ENCODE peak calls at places on chromosomes 7 and 10, in six cellular contexts. I, T, L, A, V and C are unnamed samples.

GRCh38 chr7:123811056-123811455 is 33.9 kb upstream of the HYAL4 start:
- DNase-seq in I (no peak), T (no peak), L (no peak), A (no peak), V (no peak), C (no peak)

GRCh38 chr10:5776881-5777197 is 36.4 kb downstream of the GDI2 start:
- DNase-seq in I (no peak), T (no peak), L (no peak), A (no peak), V (no peak), C (no peak)

GRCh38 chr7:117169907-117170306 is 153.0 kb downstream of the WNT2 start:
- DNase-seq in I (no peak), T (no peak), L (no peak), A (peak; percentile 34), V (no peak), C (no peak)

GRCh38 chr10:46226232-46226631 is 60.6 kb upstream of the ANTXRL start:
- DNase-seq in I (no peak), T (peak; percentile 8), L (no peak), A (peak; percentile 15), V (no peak), C (no peak)

GRCh38 chr10:92239600-92240288 is 51.1 kb downstream of the CPEB3 start:
- DNase-seq in I (peak; percentile 46), T (peak; percentile 78), L (peak; percentile 92), A (peak; percentile 47), V (no peak), C (peak; percentile 20)

GRCh38 chr7:137073571-137074325 is 205.3 kb downstream of the CHRM2 start:
- DNase-seq in I (no peak), T (no peak), L (no peak), A (no peak), V (no peak), C (no peak)

GRCh38 chr7:114930829-114931655 is 9.1 kb downstream of the MDFIC start:
- DNase-seq in I (no peak), T (no peak), L (no peak), A (no peak), V (no peak), C (no peak)

GRCh38 chr7:116631676-116632075 is 40.3 kb upstream of the MET start:
- DNase-seq in I (no peak), T (no peak), L (no peak), A (no peak), V (no peak), C (no peak)

GRCh38 chr10:50648935-50649227 is 25.1 kb upstream of the SGMS1 start:
- DNase-seq in I (no peak), T (no peak), L (no peak), A (no peak), V (no peak), C (no peak)

GRCh38 chr10:48838830-48839229 is 100.8 kb downstream of the LRRC18 start:
- DNase-seq in I (no peak), T (no peak), L (no peak), A (no peak), V (no peak), C (no peak)

DNA sequence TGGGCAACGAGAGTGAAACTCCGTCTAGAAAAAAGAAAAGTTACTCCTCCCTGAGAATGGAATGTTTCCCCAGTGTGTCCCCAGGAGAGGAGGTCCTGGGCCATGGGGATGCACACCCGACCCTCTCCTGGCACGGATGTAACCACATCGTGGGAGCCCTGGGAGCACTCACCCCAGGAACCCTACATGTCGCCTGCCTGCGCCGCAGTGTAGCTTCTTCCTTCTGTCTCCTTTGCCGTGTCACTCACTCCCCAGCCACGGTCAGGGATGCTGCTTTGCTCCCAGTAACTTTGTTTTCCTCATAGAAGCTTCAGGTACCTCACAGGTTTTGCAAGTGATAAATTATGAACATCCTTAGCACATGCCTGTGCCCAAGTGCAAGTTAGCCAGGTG is 82.0 kb downstream of the EZH2 start:
- DNase-seq in I (no peak), T (no peak), L (no peak), A (no peak), V (no peak), C (no peak)
- H3K36me3 ChIP-seq in I (no peaks in the 10 kb centered on the region), T (no peaks in the 10 kb centered on the region), L (peaks cover 61% of the 10 kb centered on the region), A (peaks cover 72% of the 10 kb centered on the region), V (peaks cover 15% of the 10 kb centered on the region), C (peaks cover 6% of the 10 kb centered on the region)

GRCh38 chr10:67861750-67862460 is 22.6 kb upstream of the SIRT1 start:
- DNase-seq in I (no peak), T (no peak), L (no peak), A (no peak), V (no peak), C (no peak)
- TF ChIP-seq POLR2A in I (no peak), T (no peak), L (no peak), A (no peak), V (no peak), C (no peak)

DNA sequence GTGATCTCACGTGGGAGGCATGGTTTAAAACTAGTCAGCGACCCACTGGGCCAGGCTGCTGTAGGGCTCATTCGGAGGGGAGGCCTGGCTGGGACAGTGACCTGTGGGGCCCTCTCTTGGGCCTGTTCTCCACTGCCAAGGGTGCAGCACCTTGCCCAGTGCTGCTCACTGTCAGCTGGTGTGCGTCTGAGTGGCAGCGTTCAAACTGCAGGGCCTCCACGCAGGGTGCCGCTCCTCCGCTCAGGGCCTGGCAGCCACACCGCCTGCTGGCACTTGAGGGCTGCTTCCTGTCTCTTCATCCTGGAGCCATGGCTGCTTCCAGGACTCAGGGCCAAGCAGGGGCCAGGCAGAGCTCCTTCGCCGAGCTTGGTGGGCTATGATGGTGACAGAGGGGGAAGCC is 18.3 kb downstream of the ADAMTS14 start:
- DNase-seq in I (no peak), T (no peak), L (no peak), A (no peak), V (no peak), C (no peak)
- TF ChIP-seq EP300 in I (no peak), T (no peak), L (no peak), A (no peak), V (no peak), C (no peak)

DNA sequence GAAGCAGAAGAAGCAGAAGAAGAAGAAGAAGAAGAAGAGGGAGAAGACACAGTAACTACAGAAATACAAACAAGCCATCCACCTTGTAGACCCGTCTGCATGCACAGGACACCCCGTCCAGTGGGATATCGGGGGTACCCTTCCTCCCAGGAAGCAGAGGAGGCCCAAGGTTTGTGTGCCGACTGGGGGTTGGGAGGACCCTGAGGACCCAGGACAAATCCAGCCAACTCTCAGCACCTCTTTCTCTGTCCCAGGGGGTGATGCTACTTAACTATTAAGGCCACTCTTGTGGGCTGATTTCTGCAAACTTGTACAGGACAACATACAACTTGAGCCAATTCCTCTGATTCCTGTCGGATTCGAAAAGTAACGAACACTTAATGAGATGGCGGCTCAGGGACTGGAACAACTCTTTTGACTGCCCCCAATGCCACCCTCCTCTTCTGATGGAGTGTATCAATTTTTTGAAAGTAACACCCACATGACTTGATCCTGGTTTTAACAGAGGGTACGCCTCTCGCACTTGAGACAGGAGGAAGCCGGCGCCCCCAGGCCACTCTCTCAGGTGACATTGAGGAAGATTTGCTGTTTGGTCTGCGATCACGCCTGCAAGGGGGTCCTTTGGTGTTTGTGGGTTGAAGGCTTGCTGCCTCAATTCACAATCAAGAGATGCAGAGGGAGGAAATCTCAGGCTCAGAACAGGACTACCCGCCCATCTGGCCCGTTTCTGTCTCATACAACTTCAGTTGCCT is 192.6 kb downstream of the TNS3 start:
- DNase-seq in I (no peak), T (no peak), L (no peak), A (peak; percentile 22), V (no peak), C (no peak)
- H3K36me3 ChIP-seq in I (no peaks in the 10 kb centered on the region), T (no peaks in the 10 kb centered on the region), L (peaks cover 3% of the 10 kb centered on the region), A (peaks cover 44% of the 10 kb centered on the region), V (peaks cover 46% of the 10 kb centered on the region), C (peaks cover 57% of the 10 kb centered on the region)

GRCh38 chr7:78768859-78769258 is 684.6 kb downstream of the MAGI2 start:
- DNase-seq in I (no peak), T (no peak), L (no peak), A (no peak), V (no peak), C (no peak)

GRCh38 chr7:78765985-78766729 is 687.3 kb downstream of the MAGI2 start:
- DNase-seq in I (no peak), T (no peak), L (no peak), A (no peak), V (no peak), C (no peak)

GRCh38 chr7:78769551-78770101 is 683.8 kb downstream of the MAGI2 start:
- DNase-seq in I (no peak), T (no peak), L (no peak), A (no peak), V (no peak), C (no peak)

GRCh38 chr7:78770422-78771410 is 682.8 kb downstream of the MAGI2 start:
- DNase-seq in I (no peak), T (no peak), L (no peak), A (no peak), V (no peak), C (no peak)
- TF ChIP-seq POLR2A in I (no peak), T (no peak), L (no peak), A (no peak), V (no peak), C (no peak)

GRCh38 chr7:158315881-158316280 is 271.7 kb downstream of the PTPRN2 start:
- DNase-seq in I (no peak), T (no peak), L (peak; percentile 74), A (no peak), V (no peak), C (no peak)

GRCh38 chr7:158315326-158315725 is 272.3 kb downstream of the PTPRN2 start:
- DNase-seq in I (no peak), T (no peak), L (no peak), A (no peak), V (no peak), C (no peak)

GRCh38 chr7:158316466-158317031 is 271.1 kb downstream of the PTPRN2 start:
- DNase-seq in I (no peak), T (no peak), L (peak; percentile 83), A (no peak), V (no peak), C (no peak)

GRCh38 chr7:158318511-158318913 is 269.1 kb downstream of the PTPRN2 start:
- DNase-seq in I (no peak), T (no peak), L (peak; percentile 75), A (no peak), V (no peak), C (no peak)

GRCh38 chr7:158317238-158318205 is 270.1 kb downstream of the PTPRN2 start:
- DNase-seq in I (no peak), T (no peak), L (peak; percentile 78), A (no peak), V (no peak), C (no peak)
- TF ChIP-seq EP300 in I (no peak), T (no peak), L (no peak), A (no peak), V (no peak), C (no peak)

DNA sequence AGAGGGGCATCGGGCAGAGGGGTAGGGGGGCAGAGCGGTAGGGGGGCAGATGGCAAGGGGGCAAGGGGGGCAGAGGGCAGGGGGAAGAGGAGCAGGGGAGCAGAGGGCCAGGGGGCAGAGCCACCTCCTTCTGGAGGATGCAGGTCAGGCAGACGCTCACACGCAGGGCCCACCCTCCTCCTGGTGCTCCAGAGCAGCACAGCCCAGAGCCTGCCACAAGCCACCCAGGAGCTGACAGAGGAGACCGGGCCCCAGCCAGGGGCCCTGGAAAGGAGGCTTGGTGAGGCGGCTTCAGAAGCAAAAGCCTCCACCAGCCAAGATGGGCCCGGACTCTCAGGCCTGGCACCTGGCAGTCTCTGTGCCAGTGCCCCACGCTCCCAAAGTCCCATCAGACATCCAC is 13.1 kb downstream of the MAD1L1 start:
- DNase-seq in I (no peak), T (no peak), L (peak; percentile 46), A (no peak), V (no peak), C (no peak)
- H3K36me3 ChIP-seq in I (no peaks in the 10 kb centered on the region), T (no peaks in the 10 kb centered on the region), L (peaks cover 93% of the 10 kb centered on the region), A (peaks cover 95% of the 10 kb centered on the region), V (peaks cover 38% of the 10 kb centered on the region), C (peaks cover 2% of the 10 kb centered on the region)